ENCODE peak calls at places on chromosome 22, in ten cellular contexts. One of them, this sample, is unnamed.

GRCh38 chr22:26612652-26613051 is 5.2 kb downstream of the CRYBB1 start:
- DNase-seq in breast epithelium: no peak
- DNase-seq in adrenal gland: no peak
- DNase-seq in tibial artery: no peak
- DNase-seq in transverse colon: no peak
- DNase-seq in hepatocyte: no peak
- DNase-seq in tibial nerve: no peak
- DNase-seq in MM.1S: no peak
- DNase-seq in dorsolateral prefrontal cortex: no peak
- DNase-seq in IMR-90: no peak
- DNase-seq in this sample: no peak

GRCh38 chr22:20402960-20403778 is 9.2 kb downstream of the ZNF74 start:
- DNase-seq in dorsolateral prefrontal cortex: no peak
- DNase-seq in MM.1S: no peak
- DNase-seq in breast epithelium: no peak
- DNase-seq in transverse colon: no peak
- DNase-seq in tibial artery: no peak
- DNase-seq in tibial nerve: no peak
- DNase-seq in hepatocyte: no peak
- DNase-seq in IMR-90: no peak
- DNase-seq in adrenal gland: no peak
- DNase-seq in this sample: no peak

GRCh38 chr22:17562906-17563870 is at the start of gene SLC25A18:
- DNase-seq in IMR-90: no peak
- DNase-seq in adrenal gland: peak
- DNase-seq in hepatocyte: peak
- DNase-seq in dorsolateral prefrontal cortex: no peak
- DNase-seq in tibial nerve: no peak
- DNase-seq in tibial artery: peak
- DNase-seq in MM.1S: no peak
- DNase-seq in transverse colon: peak
- DNase-seq in breast epithelium: no peak
- DNase-seq in this sample: no peak

GRCh38 chr22:39818050-39818449 is 75.5 kb downstream of the ENTHD1 start:
- DNase-seq in adrenal gland: no peak
- DNase-seq in transverse colon: no peak
- DNase-seq in tibial artery: no peak
- DNase-seq in hepatocyte: no peak
- DNase-seq in MM.1S: no peak
- DNase-seq in tibial nerve: no peak
- DNase-seq in dorsolateral prefrontal cortex: no peak
- DNase-seq in IMR-90: peak
- DNase-seq in breast epithelium: no peak
- DNase-seq in this sample: peak

GRCh38 chr22:45456811-45457210 is 43.3 kb downstream of the RIBC2 start:
- DNase-seq in tibial nerve: no peak
- DNase-seq in MM.1S: no peak
- DNase-seq in adrenal gland: no peak
- DNase-seq in dorsolateral prefrontal cortex: no peak
- DNase-seq in IMR-90: no peak
- DNase-seq in transverse colon: no peak
- DNase-seq in breast epithelium: no peak
- DNase-seq in hepatocyte: no peak
- DNase-seq in tibial artery: no peak
- DNase-seq in this sample: no peak

GRCh38 chr22:29105468-29105867 is 32.6 kb downstream of the KREMEN1 start:
- DNase-seq in breast epithelium: no peak
- DNase-seq in dorsolateral prefrontal cortex: no peak
- DNase-seq in tibial artery: no peak
- DNase-seq in MM.1S: no peak
- DNase-seq in hepatocyte: no peak
- DNase-seq in IMR-90: peak
- DNase-seq in tibial nerve: no peak
- DNase-seq in adrenal gland: no peak
- DNase-seq in transverse colon: no peak
- DNase-seq in this sample: no peak

GRCh38 chr22:47083379-47083986 is 321.0 kb downstream of the TBC1D22A start:
- DNase-seq in breast epithelium: no peak
- DNase-seq in adrenal gland: no peak
- DNase-seq in tibial artery: no peak
- DNase-seq in tibial nerve: no peak
- DNase-seq in dorsolateral prefrontal cortex: no peak
- DNase-seq in transverse colon: no peak
- DNase-seq in IMR-90: no peak
- DNase-seq in MM.1S: no peak
- DNase-seq in hepatocyte: no peak
- DNase-seq in this sample: no peak

GRCh38 chr22:40270031-40270430 is 76.3 kb upstream of the ADSL start:
- DNase-seq in MM.1S: no peak
- DNase-seq in breast epithelium: no peak
- DNase-seq in IMR-90: no peak
- DNase-seq in dorsolateral prefrontal cortex: no peak
- DNase-seq in hepatocyte: no peak
- DNase-seq in tibial nerve: no peak
- DNase-seq in tibial artery: no peak
- DNase-seq in adrenal gland: no peak
- DNase-seq in transverse colon: no peak
- DNase-seq in this sample: no peak

DNA sequence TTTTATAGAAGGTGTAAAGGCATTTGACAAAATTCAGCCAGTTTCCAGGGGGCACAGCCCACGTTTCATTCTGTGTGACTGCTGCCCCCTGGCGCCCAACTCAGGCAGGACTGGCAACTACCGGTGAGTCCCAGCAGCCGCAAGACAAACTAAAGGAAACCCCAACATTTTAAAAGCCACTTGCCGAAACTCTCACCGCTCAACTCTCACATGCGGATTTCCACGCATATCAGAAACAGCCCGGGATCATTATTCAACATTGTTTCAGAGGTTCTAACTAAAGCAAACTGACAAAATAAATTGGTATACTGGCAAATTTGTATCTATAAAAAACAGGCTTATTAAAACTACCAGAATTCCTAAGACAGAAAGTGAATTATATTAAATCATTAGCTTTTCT is 48.2 kb downstream of the MORC2 start:
- DNase-seq in adrenal gland: peak
- DNase-seq in hepatocyte: peak
- DNase-seq in MM.1S: peak
- DNase-seq in IMR-90: peak
- DNase-seq in tibial nerve: peak
- DNase-seq in tibial artery: peak
- DNase-seq in dorsolateral prefrontal cortex: peak
- DNase-seq in breast epithelium: peak
- DNase-seq in transverse colon: peak
- DNase-seq in this sample: peak
- H3K4me3 ChIP-seq in adrenal gland: no peak
- H3K4me3 ChIP-seq in hepatocyte: no peak
- H3K4me3 ChIP-seq in MM.1S: no peak
- H3K4me3 ChIP-seq in IMR-90: no peak
- H3K4me3 ChIP-seq in tibial nerve: no peak
- H3K4me3 ChIP-seq in tibial artery: no peak
- H3K4me3 ChIP-seq in dorsolateral prefrontal cortex: no peak
- H3K4me3 ChIP-seq in breast epithelium: peak
- H3K4me3 ChIP-seq in transverse colon: no peak
- H3K4me3 ChIP-seq in this sample: no peak

GRCh38 chr22:42959472-42960145 is 55.3 kb downstream of the PACSIN2 start:
- DNase-seq in adrenal gland: peak
- DNase-seq in dorsolateral prefrontal cortex: no peak
- DNase-seq in tibial nerve: no peak
- DNase-seq in transverse colon: peak
- DNase-seq in tibial artery: peak
- DNase-seq in hepatocyte: peak
- DNase-seq in breast epithelium: peak
- DNase-seq in MM.1S: no peak
- DNase-seq in IMR-90: peak
- DNase-seq in this sample: peak

GRCh38 chr22:42958937-42959336 is 56.0 kb downstream of the PACSIN2 start:
- DNase-seq in hepatocyte: no peak
- DNase-seq in transverse colon: no peak
- DNase-seq in breast epithelium: no peak
- DNase-seq in IMR-90: no peak
- DNase-seq in adrenal gland: no peak
- DNase-seq in dorsolateral prefrontal cortex: no peak
- DNase-seq in tibial nerve: no peak
- DNase-seq in MM.1S: no peak
- DNase-seq in tibial artery: no peak
- DNase-seq in this sample: no peak

GRCh38 chr22:42957958-42958357 is 57.0 kb downstream of the PACSIN2 start:
- DNase-seq in MM.1S: no peak
- DNase-seq in IMR-90: no peak
- DNase-seq in transverse colon: no peak
- DNase-seq in tibial artery: no peak
- DNase-seq in tibial nerve: no peak
- DNase-seq in hepatocyte: no peak
- DNase-seq in adrenal gland: peak
- DNase-seq in dorsolateral prefrontal cortex: no peak
- DNase-seq in breast epithelium: no peak
- DNase-seq in this sample: no peak

GRCh38 chr22:42961815-42962214 is 53.1 kb downstream of the PACSIN2 start:
- DNase-seq in adrenal gland: no peak
- DNase-seq in transverse colon: no peak
- DNase-seq in tibial artery: no peak
- DNase-seq in MM.1S: no peak
- DNase-seq in breast epithelium: no peak
- DNase-seq in IMR-90: no peak
- DNase-seq in hepatocyte: no peak
- DNase-seq in dorsolateral prefrontal cortex: no peak
- DNase-seq in tibial nerve: no peak
- DNase-seq in this sample: no peak

DNA sequence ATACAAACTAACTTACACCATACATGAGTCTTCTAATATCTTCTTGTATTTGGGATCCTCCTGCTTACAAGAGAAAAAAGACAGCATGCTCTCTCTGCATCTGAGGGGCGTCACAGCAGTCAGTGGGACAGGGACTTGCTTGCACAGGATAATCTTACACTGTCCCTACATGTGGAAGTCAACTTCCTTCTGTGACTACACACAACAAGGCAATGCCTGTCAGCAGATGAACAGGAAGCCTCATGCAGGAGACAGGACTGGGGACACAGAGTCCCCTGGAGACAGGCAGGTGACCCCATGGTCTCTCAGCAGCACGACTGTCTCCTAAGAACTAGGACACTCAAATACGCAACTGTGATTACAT is 54.8 kb downstream of the PACSIN2 start:
- DNase-seq in tibial artery: no peak
- DNase-seq in adrenal gland: no peak
- DNase-seq in tibial nerve: no peak
- DNase-seq in MM.1S: no peak
- DNase-seq in breast epithelium: peak
- DNase-seq in hepatocyte: no peak
- DNase-seq in IMR-90: peak
- DNase-seq in dorsolateral prefrontal cortex: no peak
- DNase-seq in transverse colon: no peak
- DNase-seq in this sample: no peak
- H3K4me3 ChIP-seq in tibial artery: peak
- H3K4me3 ChIP-seq in adrenal gland: no peak
- H3K4me3 ChIP-seq in tibial nerve: no peak
- H3K4me3 ChIP-seq in MM.1S: no peak
- H3K4me3 ChIP-seq in breast epithelium: peak
- H3K4me3 ChIP-seq in hepatocyte: no peak
- H3K4me3 ChIP-seq in IMR-90: no peak
- H3K4me3 ChIP-seq in dorsolateral prefrontal cortex: peak
- H3K4me3 ChIP-seq in transverse colon: no peak
- H3K4me3 ChIP-seq in this sample: no peak

DNA sequence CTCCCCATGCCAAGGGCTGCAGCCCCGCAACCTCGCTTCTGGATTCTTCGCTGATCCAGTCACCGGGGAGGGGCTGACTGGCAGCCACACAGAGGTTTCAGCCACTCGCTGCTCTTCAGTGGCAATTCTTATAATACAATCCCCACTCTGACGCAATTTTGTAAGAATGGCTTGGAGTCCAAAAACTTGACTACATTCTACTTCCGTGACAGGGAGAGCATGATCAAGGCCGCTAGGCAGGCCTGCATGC is 14.9 kb downstream of the PPM1F start:
- DNase-seq in hepatocyte: no peak
- DNase-seq in breast epithelium: no peak
- DNase-seq in transverse colon: no peak
- DNase-seq in MM.1S: no peak
- DNase-seq in tibial artery: no peak
- DNase-seq in dorsolateral prefrontal cortex: no peak
- DNase-seq in adrenal gland: no peak
- DNase-seq in IMR-90: peak
- DNase-seq in tibial nerve: no peak
- DNase-seq in this sample: no peak
- H3K4me3 ChIP-seq in hepatocyte: no peak
- H3K4me3 ChIP-seq in breast epithelium: peak
- H3K4me3 ChIP-seq in transverse colon: no peak
- H3K4me3 ChIP-seq in MM.1S: peak
- H3K4me3 ChIP-seq in tibial artery: peak
- H3K4me3 ChIP-seq in dorsolateral prefrontal cortex: peak
- H3K4me3 ChIP-seq in adrenal gland: no peak
- H3K4me3 ChIP-seq in IMR-90: peak
- H3K4me3 ChIP-seq in tibial nerve: peak
- H3K4me3 ChIP-seq in this sample: no peak

GRCh38 chr22:38202437-38203089 is 769 bp downstream of the MAFF start:
- DNase-seq in tibial nerve: peak
- DNase-seq in breast epithelium: peak
- DNase-seq in adrenal gland: peak
- DNase-seq in dorsolateral prefrontal cortex: peak
- DNase-seq in hepatocyte: peak
- DNase-seq in transverse colon: peak
- DNase-seq in MM.1S: peak
- DNase-seq in tibial artery: peak
- DNase-seq in IMR-90: peak
- DNase-seq in this sample: peak

GRCh38 chr22:38199826-38200559 is 1.8 kb upstream of the MAFF start:
- DNase-seq in adrenal gland: no peak
- DNase-seq in transverse colon: no peak
- DNase-seq in tibial nerve: no peak
- DNase-seq in dorsolateral prefrontal cortex: no peak
- DNase-seq in IMR-90: no peak
- DNase-seq in MM.1S: no peak
- DNase-seq in tibial artery: no peak
- DNase-seq in breast epithelium: no peak
- DNase-seq in hepatocyte: no peak
- DNase-seq in this sample: no peak

GRCh38 chr22:38203090-38203810 is 1.5 kb downstream of the MAFF start:
- DNase-seq in IMR-90: peak
- DNase-seq in tibial artery: peak
- DNase-seq in transverse colon: peak
- DNase-seq in dorsolateral prefrontal cortex: no peak
- DNase-seq in breast epithelium: peak
- DNase-seq in hepatocyte: peak
- DNase-seq in tibial nerve: no peak
- DNase-seq in MM.1S: peak
- DNase-seq in adrenal gland: peak
- DNase-seq in this sample: peak

GRCh38 chr22:38201718-38202436 is at the start of gene MAFF:
- DNase-seq in breast epithelium: peak
- DNase-seq in hepatocyte: peak
- DNase-seq in transverse colon: peak
- DNase-seq in adrenal gland: peak
- DNase-seq in tibial artery: peak
- DNase-seq in tibial nerve: peak
- DNase-seq in IMR-90: peak
- DNase-seq in MM.1S: peak
- DNase-seq in dorsolateral prefrontal cortex: peak
- DNase-seq in this sample: peak

DNA sequence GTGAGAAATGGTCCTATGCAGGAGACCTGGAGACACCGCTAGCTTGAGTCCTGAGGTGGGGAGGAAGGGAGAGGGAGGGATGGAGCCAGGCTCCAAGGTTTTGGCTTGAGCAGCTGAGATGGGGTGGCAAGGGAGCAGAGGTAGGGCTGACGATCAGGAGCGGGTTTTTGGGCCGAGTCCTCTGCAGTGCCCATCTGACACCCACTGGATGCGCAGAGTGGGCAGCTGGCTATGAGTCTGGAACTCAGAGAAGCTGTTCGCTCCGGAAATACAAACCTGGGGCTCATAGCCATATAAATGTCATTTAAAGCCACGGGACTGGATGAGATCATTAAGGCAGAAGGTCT is 450 bp upstream of the MAFF start:
- DNase-seq in MM.1S: no peak
- DNase-seq in breast epithelium: no peak
- DNase-seq in tibial artery: no peak
- DNase-seq in tibial nerve: no peak
- DNase-seq in adrenal gland: no peak
- DNase-seq in hepatocyte: no peak
- DNase-seq in IMR-90: no peak
- DNase-seq in dorsolateral prefrontal cortex: no peak
- DNase-seq in transverse colon: no peak
- DNase-seq in this sample: no peak
- H3K4me3 ChIP-seq in MM.1S: peak
- H3K4me3 ChIP-seq in breast epithelium: peak
- H3K4me3 ChIP-seq in tibial artery: peak
- H3K4me3 ChIP-seq in tibial nerve: peak
- H3K4me3 ChIP-seq in adrenal gland: no peak
- H3K4me3 ChIP-seq in hepatocyte: no peak
- H3K4me3 ChIP-seq in IMR-90: peak
- H3K4me3 ChIP-seq in dorsolateral prefrontal cortex: peak
- H3K4me3 ChIP-seq in transverse colon: no peak
- H3K4me3 ChIP-seq in this sample: peak

This sample was measured in astrocyte of the spinal cord.